ENCODE peak calls at places on chromosomes 5 and 9, in six cellular contexts. D, M, J, L, Q and C are unnamed samples.

GRCh38 chr5:73902327-73903051 is 276.5 kb downstream of the ARHGEF28 start:
- DNase-seq in J (peak), D (no peak), L (no peak), Q (no peak), M (peak), C (no peak)

GRCh38 chr5:150781706-150782614 is 3.4 kb downstream of the SMIM3 start:
- DNase-seq in L (peak), D (peak), J (peak), Q (no peak), M (no peak), C (peak)

GRCh38 chr5:36590513-36591286 is 15.7 kb upstream of the SLC1A3 start:
- DNase-seq in D (no peak), L (no peak), J (no peak), Q (no peak), M (no peak), C (no peak)

GRCh38 chr5:178304761-178305645 is 72.4 kb upstream of the PHYKPL start:
- DNase-seq in D (peak), Q (peak), J (no peak), M (no peak), L (no peak), C (no peak)

GRCh38 chr9:109115931-109116541 is 3.7 kb downstream of the TMEM245 start:
- DNase-seq in D (peak), J (no peak), L (peak), Q (no peak), M (no peak), C (no peak)

GRCh38 chr5:158758666-158759065 is 341.1 kb downstream of the EBF1 start:
- DNase-seq in M (no peak), D (no peak), J (peak), Q (no peak), L (no peak), C (no peak)

GRCh38 chr5:17113174-17113941 is 104.1 kb upstream of the BASP1 start:
- DNase-seq in M (peak), D (no peak), L (no peak), Q (no peak), J (peak), C (no peak)

GRCh38 chr5:43560128-43560527 is 3.3 kb upstream of the PAIP1 start:
- DNase-seq in L (no peak), Q (no peak), J (peak), M (no peak), D (no peak), C (no peak)

GRCh38 chr9:3337515-3337914 is 188.3 kb downstream of the RFX3 start:
- DNase-seq in Q (no peak), L (no peak), J (peak), M (no peak), D (no peak), C (no peak)

GRCh38 chr5:2288466-2288865 is 405.7 kb upstream of the IRX4 start:
- DNase-seq in J (no peak), M (no peak), L (no peak), D (peak), Q (no peak), C (no peak)

GRCh38 chr5:37737326-37738056 is 102.3 kb downstream of the GDNF start:
- DNase-seq in J (no peak), D (no peak), Q (no peak), M (no peak), L (no peak), C (no peak)

GRCh38 chr5:178163772-178164735 is 10.4 kb upstream of the NHP2 start:
- DNase-seq in L (peak), J (peak), M (peak), Q (peak), D (peak), C (peak)

GRCh38 chr9:14346301-14346721 is 32.4 kb upstream of the NFIB start:
- DNase-seq in J (no peak), L (no peak), Q (no peak), M (no peak), D (no peak), C (no peak)

GRCh38 chr5:34957857-34958690 is 28.7 kb downstream of the DNAJC21 start:
- DNase-seq in M (peak), Q (no peak), D (no peak), J (peak), L (peak), C (no peak)

GRCh38 chr5:9622891-9623547 is 7.1 kb downstream of the TAS2R1 start:
- DNase-seq in M (no peak), J (peak), D (no peak), L (no peak), Q (no peak), C (no peak)

GRCh38 chr5:1471240-1471853 is 26.1 kb upstream of the SLC6A3 start:
- DNase-seq in D (no peak), L (no peak), J (no peak), M (no peak), Q (no peak), C (no peak)

GRCh38 chr5:1110930-1111726 is 735 bp downstream of the SLC12A7 start:
- DNase-seq in Q (no peak), L (no peak), D (no peak), M (peak), J (no peak), C (no peak)

GRCh38 chr9:2559212-2560152 is 62.1 kb upstream of the VLDLR start:
- DNase-seq in D (peak), J (peak), L (peak), M (peak), Q (no peak), C (peak)

GRCh38 chr9:27339661-27340295 is 42.8 kb upstream of the EQTN start:
- DNase-seq in Q (no peak), J (no peak), D (no peak), M (no peak), L (no peak), C (no peak)

GRCh38 chr9:26954050-26954508 is 2.1 kb upstream of the IFT74 start:
- DNase-seq in D (no peak), L (no peak), J (peak), M (no peak), Q (no peak), C (no peak)

GRCh38 chr5:10600629-10601245 is 36.9 kb downstream of the ANKRD33B start:
- DNase-seq in M (no peak), L (no peak), D (no peak), J (no peak), Q (no peak), C (no peak)

GRCh38 chr9:96027271-96028131 is 152.0 kb downstream of the ERCC6L2 start:
- DNase-seq in J (no peak), M (no peak), D (no peak), L (no peak), Q (no peak), C (no peak)

GRCh38 chr9:96383165-96383939 is at the start of gene SLC35D2:
- DNase-seq in Q (peak), J (peak), M (peak), D (peak), L (peak), C (peak)

GRCh38 chr5:159971931-159972461 is 36.9 kb upstream of the TTC1 start:
- DNase-seq in M (no peak), J (no peak), D (no peak), Q (no peak), L (no peak), C (peak)

GRCh38 chr9:121023064-121023463 is 27.0 kb downstream of the C5 start:
- DNase-seq in D (no peak), M (peak), L (no peak), Q (no peak), J (no peak), C (no peak)

GRCh38 chr9:37309136-37309535 is 113.4 kb upstream of the GRHPR start:
- DNase-seq in D (no peak), M (no peak), Q (no peak), L (no peak), J (peak), C (peak)

GRCh38 chr5:135388860-135389435 is 10.1 kb downstream of the MACROH2A1 start:
- DNase-seq in L (no peak), D (no peak), M (no peak), J (no peak), Q (no peak), C (no peak)

GRCh38 chr5:60677831-60678664 is 21.9 kb downstream of the DEPDC1B start:
- DNase-seq in Q (no peak), M (peak), L (no peak), D (no peak), J (peak), C (peak)

GRCh38 chr9:21535396-21535795 is 53.3 kb upstream of the IFNE start:
- DNase-seq in D (no peak), L (no peak), J (no peak), M (no peak), Q (no peak), C (no peak)

GRCh38 chr9:106334081-106334480 is 528.9 kb upstream of the ZNF462 start:
- DNase-seq in Q (no peak), M (no peak), L (no peak), D (no peak), J (no peak), C (no peak)

GRCh38 chr5:171340491-171340890 is 31.4 kb downstream of the TLX3 start:
- DNase-seq in D (no peak), Q (no peak), L (no peak), M (no peak), J (no peak), C (no peak)

GRCh38 chr9:110443878-110444245 is 106.2 kb upstream of the TXNDC8 start:
- DNase-seq in Q (no peak), J (peak), M (no peak), D (no peak), L (no peak), C (no peak)

GRCh38 chr9:110156902-110157301 is 51.1 kb downstream of the C9orf152 start:
- DNase-seq in L (no peak), Q (no peak), D (no peak), M (no peak), J (no peak), C (peak)

GRCh38 chr5:38023799-38024198 is 184.0 kb upstream of the GDNF start:
- DNase-seq in Q (no peak), M (no peak), L (no peak), D (no peak), J (no peak), C (no peak)

GRCh38 chr9:38232895-38233294 is 159.6 kb upstream of the ALDH1B1 start:
- DNase-seq in Q (no peak), D (no peak), J (no peak), L (no peak), M (no peak), C (no peak)

GRCh38 chr5:96483878-96484277 is 50.8 kb upstream of the PCSK1 start:
- DNase-seq in Q (no peak), D (no peak), L (no peak), M (no peak), J (peak), C (no peak)

GRCh38 chr5:65483474-65484346 is 2.0 kb upstream of the ADAMTS6 start:
- DNase-seq in L (no peak), J (peak), M (no peak), D (no peak), Q (no peak), C (no peak)

GRCh38 chr5:149581931-149582768 is 852 bp downstream of the ARHGEF37 start:
- DNase-seq in J (no peak), D (no peak), Q (no peak), M (no peak), L (peak), C (peak)
- H3K27ac ChIP-seq in J (no peak), D (peak), Q (no peak), M (peak), L (peak), C (peak)

DNA sequence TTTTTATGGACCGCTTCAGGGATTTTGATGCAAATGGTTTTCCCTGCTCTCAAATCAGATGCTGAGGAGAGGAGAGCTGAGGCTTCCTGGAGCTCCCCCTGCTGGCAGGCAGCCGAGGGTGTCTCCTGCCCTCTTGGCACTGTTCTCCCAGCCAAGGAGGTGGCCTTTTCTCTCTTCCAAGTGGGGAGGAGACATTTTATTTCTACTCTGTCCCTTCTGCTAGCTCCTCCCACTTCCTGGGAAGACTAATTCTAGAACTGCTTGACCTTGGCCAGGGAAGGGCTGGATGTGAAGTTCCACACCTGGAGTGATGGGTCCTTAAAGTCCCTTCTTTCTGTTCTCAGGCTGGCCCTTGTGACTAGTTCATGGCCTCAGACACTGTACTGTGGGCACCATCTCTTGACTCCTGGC is 31.8 kb downstream of the PTPA start:
- DNase-seq in J (peak), L (peak), D (peak), M (peak), Q (peak), C (peak)
- TF ChIP-seq POLR2A in J (no peak), L (peak), D (no peak), M (no peak), Q (no peak), C (no peak)

DNA sequence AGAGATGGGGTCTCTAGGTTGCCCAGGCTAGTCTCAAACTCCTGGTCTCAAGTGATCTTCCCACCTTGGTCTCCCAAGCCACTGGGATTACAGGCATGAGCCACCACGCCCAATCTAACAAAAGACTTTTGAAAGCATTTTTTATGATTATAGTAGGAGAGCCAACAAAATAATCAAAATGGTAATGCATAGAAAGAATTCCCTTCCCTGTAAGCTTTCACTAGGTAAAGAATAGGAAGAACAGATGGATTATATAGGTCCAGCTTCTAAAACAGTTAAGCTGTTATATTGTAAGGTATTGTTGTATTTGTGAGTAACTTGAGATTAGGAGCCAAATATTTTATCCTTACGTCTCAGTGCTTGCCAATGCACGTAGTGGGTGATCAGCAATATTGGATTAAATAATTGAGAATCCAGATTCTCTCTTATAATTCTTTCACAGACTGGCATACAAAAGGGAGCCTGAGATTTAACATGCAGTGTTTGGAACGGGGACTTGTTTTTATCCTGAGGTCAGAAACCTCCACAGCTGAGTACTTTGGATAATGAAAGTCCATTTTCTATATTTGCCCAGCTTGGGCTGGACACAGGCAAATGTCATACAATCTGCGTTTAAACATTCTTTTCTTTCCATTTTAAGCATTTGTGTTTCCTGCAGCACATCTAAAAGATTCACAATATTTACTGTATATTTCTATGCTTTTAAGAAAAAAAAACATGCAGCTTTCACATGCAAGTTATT is 238.5 kb downstream of the ARRDC3 start:
- DNase-seq in J (no peak), D (no peak), M (no peak), Q (no peak), L (no peak), C (no peak)
- H3K27ac ChIP-seq in J (no peak), D (peak), M (no peak), Q (no peak), L (peak), C (peak)

GRCh38 chr5:51484326-51484725 is 101.1 kb downstream of the ISL1 start:
- DNase-seq in D (no peak), L (no peak), Q (no peak), M (no peak), J (no peak), C (no peak)
- TF ChIP-seq POLR2A in D (no peak), L (no peak), Q (no peak), M (no peak), J (no peak), C (no peak)

DNA sequence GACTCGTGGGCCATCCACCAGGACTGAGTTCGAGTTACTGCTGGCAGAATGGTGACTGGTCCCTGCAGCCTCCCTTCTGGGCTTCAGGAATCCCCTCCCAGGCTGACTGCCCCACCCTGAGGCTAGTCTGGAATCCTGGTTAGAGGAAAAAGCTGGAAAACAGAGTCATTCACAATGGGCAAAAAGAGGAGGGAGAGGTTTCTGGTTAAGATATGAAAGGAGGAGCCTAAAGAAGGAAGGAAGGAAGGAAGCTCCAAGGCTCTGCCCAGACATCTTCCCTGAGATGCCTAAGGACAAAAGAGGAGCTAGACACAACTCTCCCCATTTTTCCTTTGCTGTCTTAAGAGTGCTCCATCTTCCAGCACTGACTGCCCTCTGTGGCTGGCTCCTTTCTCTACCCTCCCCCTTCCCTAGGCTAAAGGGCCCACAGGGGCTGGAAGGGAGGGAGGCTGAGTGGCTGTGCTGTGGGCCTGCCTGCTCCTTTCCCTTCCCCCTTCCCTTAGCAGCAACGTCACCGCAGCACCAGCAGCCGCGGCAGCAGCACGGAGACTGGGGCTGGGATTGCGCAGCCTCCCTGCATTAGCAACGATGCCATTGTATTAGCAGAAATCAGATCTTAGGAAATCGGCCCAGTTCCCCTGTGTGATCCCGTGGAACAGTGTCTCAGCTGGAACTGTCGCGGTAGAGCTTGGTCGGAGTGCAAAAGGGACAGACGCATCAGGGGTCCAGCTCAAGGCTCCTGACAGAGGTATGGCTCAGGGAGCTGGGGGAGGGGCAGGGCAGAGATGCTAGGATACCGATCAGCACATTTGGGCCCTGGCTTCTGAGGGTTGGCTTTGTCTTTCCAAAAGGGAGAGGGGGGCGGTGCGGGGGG is 48.7 kb downstream of the RUSC2 start:
- DNase-seq in L (peak), M (no peak), D (peak), J (peak), Q (peak), C (peak)
- H3K27ac ChIP-seq in L (peak), M (peak), D (peak), J (peak), Q (peak), C (peak)

GRCh38 chr9:127848756-127849504 is 5.5 kb downstream of the ENG start:
- DNase-seq in Q (no peak), D (no peak), L (no peak), M (no peak), J (no peak), C (no peak)

GRCh38 chr9:127847833-127848755 is 6.4 kb downstream of the ENG start:
- DNase-seq in M (no peak), D (no peak), J (no peak), L (no peak), Q (no peak), C (no peak)

GRCh38 chr9:127852829-127853228 is 1.6 kb downstream of the ENG start:
- DNase-seq in M (no peak), J (no peak), L (no peak), Q (no peak), D (no peak), C (no peak)

GRCh38 chr9:127853312-127854168 is 918 bp downstream of the ENG start:
- DNase-seq in M (no peak), J (no peak), D (no peak), Q (no peak), L (no peak), C (no peak)

GRCh38 chr9:127850286-127850830 is 4.1 kb downstream of the ENG start:
- DNase-seq in L (no peak), D (no peak), J (no peak), Q (no peak), M (no peak), C (no peak)
- TF ChIP-seq POLR2A in L (no peak), D (no peak), J (no peak), Q (no peak), M (no peak), C (no peak)

GRCh38 chr9:99141849-99142248 is 36.9 kb downstream of the TGFBR1 start:
- DNase-seq in Q (no peak), L (no peak), D (no peak), M (no peak), J (no peak), C (no peak)

GRCh38 chr9:99139868-99140267 is 35.0 kb downstream of the TGFBR1 start:
- DNase-seq in L (no peak), J (no peak), Q (no peak), M (no peak), D (no peak), C (no peak)

GRCh38 chr9:99143661-99144060 is 38.7 kb downstream of the TGFBR1 start:
- DNase-seq in D (no peak), J (no peak), L (no peak), M (no peak), Q (no peak), C (no peak)

GRCh38 chr9:99140685-99141314 is 35.9 kb downstream of the TGFBR1 start:
- DNase-seq in M (peak), D (peak), L (peak), Q (no peak), J (peak), C (peak)

DNA sequence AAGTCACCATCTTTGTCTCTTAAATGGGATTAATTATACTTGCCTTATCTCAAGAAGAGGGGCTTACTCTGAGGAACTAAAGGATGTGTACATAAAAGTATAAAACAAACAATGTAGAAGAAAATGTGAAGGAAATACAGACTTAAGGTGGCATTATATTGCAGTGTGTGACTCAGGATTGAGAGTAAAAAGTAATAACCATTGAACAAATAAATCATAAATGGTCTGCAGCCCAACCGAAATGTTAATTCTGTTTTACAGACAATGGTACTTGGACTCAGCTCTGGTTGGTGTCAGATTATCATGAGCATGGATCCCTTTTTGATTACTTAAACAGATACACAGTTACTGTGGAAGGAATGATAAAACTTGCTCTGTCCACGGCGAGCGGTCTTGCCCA is 37.4 kb downstream of the TGFBR1 start:
- DNase-seq in J (no peak), Q (no peak), M (no peak), D (no peak), L (no peak), C (no peak)
- H3K27ac ChIP-seq in J (no peak), Q (no peak), M (no peak), D (no peak), L (no peak), C (peak)

GRCh38 chr5:129963359-129963758 is 59.1 kb downstream of the CHSY3 start:
- DNase-seq in Q (no peak), M (no peak), D (no peak), J (peak), L (no peak), C (no peak)
- TF ChIP-seq POLR2A in Q (no peak), M (no peak), D (no peak), J (no peak), L (no peak), C (no peak)